ENCODE peak calls at places on chromosomes 12 and 14, in six cellular contexts. R is breast epithelium, D is IMR-90, A is A549, L is endothelial cell of umbilical vein, M is GM12892. N is an unnamed sample.
A peak's percentile ranks its signal among the peaks of the same experiment; 100 is the strongest.

GRCh38 chr12:11622774-11623375 is 26.6 kb upstream of the ETV6 start:
- DNase-seq in R (no peak), M (no peak), L (no peak), D (no peak), A (no peak), N (no peak)

GRCh38 chr14:102479777-102480176 is 29.8 kb downstream of the ANKRD9 start:
- DNase-seq in M (no peak), D (no peak), A (no peak), R (no peak), L (no peak), N (peak; percentile 26)

GRCh38 chr12:103626498-103626897 is 39.4 kb downstream of the STAB2 start:
- DNase-seq in D (peak; percentile 51), L (peak; percentile 66), A (peak; percentile 88), M (no peak), R (no peak), N (peak; percentile 3)

GRCh38 chr12:47397664-47398281 is 308.1 kb downstream of the RPAP3 start:
- DNase-seq in A (peak; percentile 95), R (no peak), L (peak; percentile 55), M (no peak), D (peak; percentile 76), N (peak; percentile 35)

GRCh38 chr14:36826614-36827013 is 165.0 kb downstream of the PAX9 start:
- DNase-seq in M (no peak), R (no peak), L (no peak), D (no peak), A (no peak), N (no peak)

GRCh38 chr12:22082190-22082701 is 36.2 kb downstream of the CMAS start:
- DNase-seq in D (no peak), R (no peak), A (no peak), M (no peak), L (peak; percentile 11), N (peak; percentile 39)

GRCh38 chr14:75409425-75410205 is 18.2 kb upstream of the JDP2 start:
- DNase-seq in A (no peak), D (no peak), L (no peak), M (no peak), R (no peak), N (no peak)

GRCh38 chr12:11653215-11653753 is 3.8 kb downstream of the ETV6 start:
- DNase-seq in A (no peak), M (no peak), L (peak; percentile 39), R (no peak), D (peak; percentile 43), N (peak; percentile 16)

GRCh38 chr14:39396448-39396847 is 35.8 kb downstream of the FBXO33 start:
- DNase-seq in M (no peak), A (no peak), L (no peak), D (peak; percentile 54), R (no peak), N (no peak)

GRCh38 chr14:64110832-64111231 is 183.3 kb downstream of the ESR2 start:
- DNase-seq in D (peak; percentile 5), M (no peak), R (no peak), L (no peak), A (no peak), N (no peak)

GRCh38 chr14:89504602-89505320 is 87.7 kb upstream of the FOXN3 start:
- DNase-seq in L (no peak), D (peak; percentile 84), R (no peak), M (no peak), A (no peak), N (no peak)

GRCh38 chr12:57069522-57069921 is 9.1 kb downstream of the NEMP1 start:
- DNase-seq in M (no peak), A (peak; percentile 86), L (peak; percentile 80), D (peak; percentile 87), R (peak; percentile 68), N (peak; percentile 81)

GRCh38 chr12:103423061-103423473 is 72.7 kb downstream of the C12orf42 start:
- DNase-seq in L (no peak), R (no peak), M (no peak), A (no peak), D (no peak), N (no peak)

GRCh38 chr12:31819427-31819826 is 90.6 kb upstream of the AMN1 start:
- DNase-seq in R (no peak), A (peak; percentile 37), D (no peak), L (peak; percentile 71), M (no peak), N (no peak)

GRCh38 chr12:131363841-131364425 is 347.0 kb upstream of the SFSWAP start:
- DNase-seq in M (no peak), D (no peak), L (no peak), A (no peak), R (no peak), N (no peak)

DNA sequence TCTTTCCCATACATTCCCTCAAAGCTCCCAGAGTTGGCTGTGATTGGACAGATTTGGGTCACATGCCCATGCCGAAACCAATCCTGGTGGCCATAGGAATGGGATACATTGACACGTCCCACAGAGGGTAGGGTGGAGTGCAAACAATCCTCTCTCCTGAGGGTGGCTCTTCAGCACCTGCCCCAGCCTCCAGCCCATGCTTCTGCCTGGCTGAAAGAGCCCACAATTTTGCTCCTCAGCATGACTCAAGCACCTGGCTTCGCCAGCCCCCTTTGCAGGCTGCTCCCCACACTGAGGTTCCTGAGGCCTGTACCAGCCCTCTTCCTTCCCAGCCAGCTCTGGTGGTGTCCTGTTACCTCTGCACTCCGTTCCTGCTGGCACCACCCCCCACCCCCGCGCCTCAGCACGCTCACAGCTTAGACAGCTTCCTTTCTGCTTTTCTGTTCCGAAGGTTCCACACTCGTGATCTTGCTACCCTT is 71.7 kb downstream of the CCDC92 start:
- DNase-seq in M (no peak), A (no peak), D (peak; percentile 44), R (no peak), L (no peak), N (no peak)
- TF ChIP-seq POLR2A in M (no peak), A (no peak), D (no peak), R (no peak), L (no peak), N (no peak)

GRCh38 chr12:101277443-101277842 is 2.5 kb upstream of the UTP20 start:
- DNase-seq in M (no peak), L (no peak), D (no peak), R (no peak), A (no peak), N (no peak)
- TF ChIP-seq POLR2A in M (no peak), L (no peak), D (no peak), R (no peak), A (no peak), N (no peak)

GRCh38 chr14:55102141-55102547 is 26.9 kb upstream of the LGALS3 start:
- DNase-seq in A (peak; percentile 84), D (peak; percentile 96), R (peak; percentile 92), L (peak; percentile 98), M (no peak), N (peak; percentile 31)
- TF ChIP-seq POLR2A in A (no peak), D (peak; percentile 36), R (no peak), L (peak; percentile 58), M (peak; percentile 47), N (no peak)

GRCh38 chr14:61484011-61484410 is 162.6 kb downstream of the PRKCH start:
- DNase-seq in L (no peak), R (no peak), D (no peak), A (no peak), M (no peak), N (no peak)
- TF ChIP-seq POLR2A in L (no peak), R (no peak), D (no peak), A (no peak), M (no peak), N (no peak)

GRCh38 chr12:53205747-53206146 is 1.3 kb downstream of the ITGB7 start:
- DNase-seq in M (peak; percentile 81), L (no peak), D (peak; percentile 89), A (no peak), R (no peak), N (no peak)
- TF ChIP-seq POLR2A in M (peak; percentile 56), L (no peak), D (no peak), A (no peak), R (no peak), N (no peak)

DNA sequence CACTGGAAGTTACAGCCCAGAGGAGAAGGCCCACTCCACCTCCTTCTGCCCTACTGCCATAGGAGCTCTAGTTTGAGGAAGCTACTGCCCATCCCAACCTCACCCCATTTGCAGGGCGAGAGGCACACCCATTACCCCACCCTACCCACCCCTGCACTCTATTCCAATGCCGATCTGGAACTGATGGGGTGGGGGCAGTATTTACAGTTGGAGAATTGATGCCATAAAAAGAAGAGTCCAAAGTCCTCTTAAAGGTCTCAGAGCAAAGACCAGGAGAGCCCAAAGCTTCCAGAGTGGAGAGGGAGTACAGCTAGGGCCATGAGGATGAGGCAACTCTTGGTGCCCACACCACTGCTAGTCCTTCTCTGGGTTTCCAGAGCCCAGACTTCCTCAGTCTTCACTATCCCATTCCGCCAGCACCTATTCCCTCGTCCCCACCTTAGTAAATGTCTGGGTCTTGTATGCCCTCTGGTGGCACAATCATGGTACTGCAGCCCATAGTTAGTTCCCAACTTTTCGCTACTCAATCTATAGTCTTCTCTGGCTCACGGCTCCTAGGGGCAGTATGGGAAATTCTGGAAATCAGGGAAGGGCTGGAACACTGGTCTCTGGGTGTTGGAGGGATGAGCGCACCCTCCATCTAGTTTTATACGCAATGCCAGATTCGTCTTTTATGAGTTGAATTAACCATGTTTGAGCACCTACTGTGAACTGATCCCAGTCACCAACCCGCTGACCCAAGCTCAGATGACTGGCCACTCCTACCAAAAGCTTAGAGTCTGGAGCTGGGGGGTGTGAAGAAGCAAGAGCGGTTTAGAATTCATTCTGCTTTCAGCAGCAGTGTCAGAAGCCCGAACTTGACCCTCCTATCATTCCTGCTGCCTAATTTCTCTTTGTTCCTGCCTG is 6.9 kb upstream of the ADCY6 start:
- DNase-seq in M (peak; percentile 53), R (peak; percentile 64), L (peak; percentile 84), A (peak; percentile 87), D (peak; percentile 75), N (peak; percentile 45)
- TF ChIP-seq POLR2A in M (no peak), R (no peak), L (no peak), A (no peak), D (peak; percentile 35), N (no peak)

GRCh38 chr12:75329918-75330826 is at the start of gene CAPS2:
- DNase-seq in R (peak; percentile 60), M (peak; percentile 46), D (peak; percentile 84), A (peak; percentile 81), L (peak; percentile 89), N (peak; percentile 87)
- TF ChIP-seq POLR2A in R (no peak), M (no peak), D (no peak), A (peak; percentile 52), L (no peak), N (peak; percentile 73)